ENCODE peak calls at places on chromosomes 7 and 10, in five cellular contexts. E, K, H, U and J are unnamed samples.

GRCh38 chr7:140831724-140832123 is 93.0 kb downstream of the BRAF start:
- DNase-seq in E (no peak), K (no peak), H (no peak), U (no peak), J (no peak)

GRCh38 chr10:80137031-80137712 is 4.6 kb downstream of the PLAC9 start:
- DNase-seq in E (peak), K (no peak), H (no peak), U (no peak), J (no peak)

GRCh38 chr7:137564677-137565076 is 221.1 kb upstream of the PTN start:
- DNase-seq in E (no peak), K (no peak), H (no peak), U (no peak), J (no peak)

GRCh38 chr7:44046321-44047061 is 2.0 kb downstream of the DBNL start:
- DNase-seq in E (no peak), K (no peak), H (no peak), U (no peak), J (no peak)

GRCh38 chr10:49298990-49299815 is at the start of gene C10orf71:
- DNase-seq in E (peak), K (no peak), H (no peak), U (no peak), J (no peak)

GRCh38 chr10:49446031-49446430 is 50.1 kb upstream of the DRGX start:
- DNase-seq in E (no peak), K (no peak), H (no peak), U (no peak), J (no peak)

GRCh38 chr7:102834466-102834865 is 78.3 kb upstream of the LRRC17 start:
- DNase-seq in E (no peak), K (no peak), H (no peak), U (no peak), J (no peak)

GRCh38 chr7:141251180-141251579 is 177.3 kb downstream of the TMEM178B start:
- DNase-seq in E (no peak), K (no peak), H (no peak), U (no peak), J (peak)

GRCh38 chr7:99558306-99559275 is at the start of gene ZNF655:
- DNase-seq in E (peak), K (peak), H (peak), U (peak), J (peak)
- TF ChIP-seq POLR2A in E (peak), K (peak), H (peak), U (peak), J (peak)

GRCh38 chr7:101217388-101218235 is at the start of the genes PLOD3 and ZNHIT1:
- DNase-seq in E (peak), K (peak), H (peak), U (peak), J (peak)
- TF ChIP-seq POLR2A in E (peak), K (no peak), H (peak), U (peak), J (peak)

GRCh38 chr10:11162828-11163599 is 145.3 kb downstream of the CELF2 start:
- DNase-seq in E (peak), K (peak), H (peak), U (no peak), J (no peak)
- TF ChIP-seq POLR2A in E (no peak), K (peak), H (no peak), U (no peak), J (no peak)

GRCh38 chr7:50834679-50835078 is 52.0 kb upstream of the GRB10 start:
- DNase-seq in E (no peak), K (no peak), H (no peak), U (no peak), J (no peak)

GRCh38 chr7:50838675-50839377 is 56.1 kb upstream of the GRB10 start:
- DNase-seq in E (peak), K (no peak), H (no peak), U (no peak), J (no peak)

GRCh38 chr7:50835156-50835555 is 52.5 kb upstream of the GRB10 start:
- DNase-seq in E (no peak), K (no peak), H (no peak), U (no peak), J (no peak)

GRCh38 chr7:50834136-50834535 is 51.4 kb upstream of the GRB10 start:
- DNase-seq in E (no peak), K (no peak), H (no peak), U (no peak), J (no peak)

GRCh38 chr7:50837965-50838364 is 55.3 kb upstream of the GRB10 start:
- DNase-seq in E (no peak), K (no peak), H (no peak), U (no peak), J (no peak)
- TF ChIP-seq POLR2A in E (no peak), K (no peak), H (no peak), U (no peak), J (no peak)

GRCh38 chr10:98446656-98447221 is at the start of gene HPS1:
- DNase-seq in E (peak), K (peak), H (peak), U (no peak), J (peak)
- TF ChIP-seq POLR2A in E (peak), K (peak), H (peak), U (peak), J (peak)

DNA sequence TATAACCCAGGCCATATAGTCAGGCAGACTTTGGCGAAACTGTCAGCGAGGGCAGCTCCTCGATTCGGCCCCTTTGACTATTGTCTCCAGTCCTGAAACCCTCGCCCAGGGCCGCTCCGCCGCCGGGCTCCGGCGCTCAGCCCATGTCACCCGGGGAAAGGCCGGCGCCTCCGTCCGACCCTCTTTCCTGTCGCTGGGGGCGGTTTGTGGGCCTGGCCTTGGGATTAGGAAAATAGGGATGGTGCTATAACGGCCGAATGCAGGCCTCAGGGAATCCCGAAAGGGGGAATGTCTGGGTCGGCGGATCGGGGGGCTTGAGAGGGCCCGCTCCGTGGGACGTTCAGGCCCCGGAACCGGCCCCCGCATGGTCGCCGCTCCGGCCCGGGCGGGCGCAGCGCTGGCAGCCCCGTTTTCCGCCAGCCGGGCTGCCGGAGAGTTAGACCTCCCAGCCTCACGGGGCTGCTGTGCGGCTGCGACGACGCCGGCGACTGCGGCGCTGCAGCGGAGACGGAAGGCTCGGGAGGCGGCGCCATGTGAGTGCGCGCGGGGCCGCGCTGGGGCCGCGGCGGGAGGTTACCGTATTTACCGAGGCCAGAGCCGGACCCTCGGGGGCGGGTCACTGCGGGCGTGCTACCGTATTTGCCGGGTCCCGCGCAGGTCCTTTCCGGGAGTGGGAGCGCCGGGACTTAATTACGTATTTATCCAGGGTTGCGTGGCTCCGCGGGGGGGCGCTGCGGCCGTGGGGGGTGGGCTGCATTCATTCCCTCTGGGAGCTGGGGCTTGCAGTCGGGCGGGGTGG is 25.9 kb downstream of the ZNF775 start:
- DNase-seq in E (peak), K (peak), H (peak), U (peak), J (peak)
- TF ChIP-seq POLR2A in E (peak), K (peak), H (peak), U (peak), J (peak)